ENCODE peak calls at places on chromosomes 12 and 14, in four cellular contexts. K is lung, C is PC-3, H is tibial nerve. W is an unnamed sample. For H3K36me3, the result is how much of the 10 kb centered on the place peaks cover.

GRCh38 chr14:70622111-70622712 is 19.5 kb upstream of the TTC9 start:
- DNase-seq in K (no peak), C (peak), H (no peak), W (peak)

GRCh38 chr12:109621271-109621671 is 47.7 kb downstream of the MVK start:
- DNase-seq in K (no peak), C (no peak), H (no peak), W (no peak)

GRCh38 chr14:89617471-89618291 is 200.6 kb upstream of the FOXN3 start:
- DNase-seq in H (peak), K (no peak), C (peak), W (no peak)

GRCh38 chr12:15227004-15227679 is 5.9 kb upstream of the RERG start:
- DNase-seq in K (peak), H (peak), C (peak), W (no peak)

GRCh38 chr12:93113317-93114006 is 184.4 kb upstream of the EEA1 start:
- DNase-seq in H (no peak), C (no peak), K (no peak), W (no peak)

GRCh38 chr12:91813701-91814100 is 331.9 kb downstream of the BTG1 start:
- DNase-seq in K (no peak), C (peak), H (no peak), W (no peak)

GRCh38 chr12:116881867-116882507 is 746 bp upstream of the HRK start:
- DNase-seq in C (no peak), H (no peak), K (no peak), W (no peak)

GRCh38 chr14:90970167-90970600 is 90.3 kb downstream of the RPS6KA5 start:
- DNase-seq in H (no peak), K (no peak), C (peak), W (no peak)

GRCh38 chr12:12929696-12930095 is 22.3 kb downstream of the GPRC5D start:
- DNase-seq in K (no peak), H (no peak), C (no peak), W (no peak)

GRCh38 chr14:49593016-49593415 is 5.7 kb upstream of the LRR1 start:
- DNase-seq in H (no peak), K (no peak), C (peak), W (no peak)

GRCh38 chr14:77097006-77097688 is 911 bp upstream of the CIPC start:
- DNase-seq in K (no peak), C (peak), H (peak), W (no peak)

GRCh38 chr14:75832621-75833297 is 149.0 kb downstream of the TGFB3 start:
- DNase-seq in H (no peak), C (peak), K (no peak), W (no peak)

GRCh38 chr14:93717222-93717967 is 70.9 kb downstream of the PRIMA1 start:
- DNase-seq in K (no peak), C (no peak), H (no peak), W (no peak)

GRCh38 chr12:64759035-64759894 is at the start of gene GNS:
- DNase-seq in H (peak), C (peak), K (peak), W (peak)

GRCh38 chr12:64756371-64756770 is 2.8 kb downstream of the GNS start:
- DNase-seq in K (no peak), H (no peak), C (no peak), W (no peak)

GRCh38 chr12:64760808-64761573 is 1.8 kb upstream of the GNS start:
- DNase-seq in H (no peak), K (no peak), C (no peak), W (no peak)

GRCh38 chr12:64753427-64753826 is 5.8 kb downstream of the GNS start:
- DNase-seq in K (no peak), C (no peak), H (no peak), W (no peak)

DNA sequence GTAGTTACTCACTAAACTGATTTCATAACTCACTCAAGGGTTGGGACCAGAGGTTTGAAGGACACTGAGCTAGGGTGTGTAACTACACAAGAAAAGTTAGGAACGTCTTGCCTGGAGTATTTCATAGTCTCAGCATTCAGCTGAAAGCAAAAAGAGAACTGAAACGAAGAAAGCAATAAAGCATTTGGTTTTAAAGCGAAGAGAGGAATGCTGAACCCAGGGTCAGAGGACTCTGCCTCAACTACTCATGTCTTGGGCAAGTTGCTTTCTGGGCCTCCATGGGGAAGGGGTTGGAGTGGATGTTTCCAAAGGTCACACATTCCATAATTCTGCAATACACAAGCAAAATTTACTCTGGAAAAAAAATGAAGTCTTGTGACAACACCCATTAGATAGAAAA is 1.4 kb downstream of the GNS start:
- DNase-seq in H (no peak), C (no peak), K (no peak), W (no peak)
- H3K27ac ChIP-seq in H (peak), C (no peak), K (peak), W (no peak)

GRCh38 chr14:103879570-103880333 is 32.4 kb upstream of the PPP1R13B start:
- DNase-seq in C (peak), K (peak), H (no peak), W (no peak)
- H3K4me3 ChIP-seq in C (peak), K (no peak), H (peak), W (no peak)

GRCh38 chr12:123260081-123260480 is 11.6 kb downstream of the CDK2AP1 start:
- DNase-seq in C (no peak), K (no peak), H (no peak), W (no peak)

GRCh38 chr12:123265851-123266678 is 5.6 kb downstream of the CDK2AP1 start:
- DNase-seq in C (no peak), K (no peak), H (no peak), W (no peak)

GRCh38 chr12:123261196-123261595 is 10.5 kb downstream of the CDK2AP1 start:
- DNase-seq in C (no peak), H (no peak), K (no peak), W (no peak)

GRCh38 chr12:123264642-123265041 is 7.0 kb downstream of the CDK2AP1 start:
- DNase-seq in K (no peak), H (no peak), C (no peak), W (no peak)

GRCh38 chr12:123263196-123263817 is 8.3 kb downstream of the CDK2AP1 start:
- DNase-seq in H (no peak), K (no peak), C (no peak), W (no peak)
- H3K36me3 ChIP-seq in H (under half), K (under half), C (under half), W (under half)

GRCh38 chr14:88562831-88563686 is at the start of gene ZC3H14:
- DNase-seq in C (peak), K (peak), H (peak), W (peak)

GRCh38 chr14:88565427-88565826 is 2.6 kb downstream of the ZC3H14 start:
- DNase-seq in C (no peak), H (no peak), K (no peak), W (no peak)

GRCh38 chr14:88562532-88562830 is 356 bp upstream of the ZC3H14 start:
- DNase-seq in H (no peak), C (no peak), K (no peak), W (no peak)

GRCh38 chr14:88559852-88560251 is 3.0 kb upstream of the ZC3H14 start:
- DNase-seq in C (peak), K (no peak), H (no peak), W (no peak)

GRCh38 chr14:88563845-88564244 is 1.0 kb downstream of the ZC3H14 start:
- DNase-seq in H (no peak), K (no peak), C (no peak), W (no peak)
- H3K27ac ChIP-seq in H (peak), K (no peak), C (no peak), W (no peak)

DNA sequence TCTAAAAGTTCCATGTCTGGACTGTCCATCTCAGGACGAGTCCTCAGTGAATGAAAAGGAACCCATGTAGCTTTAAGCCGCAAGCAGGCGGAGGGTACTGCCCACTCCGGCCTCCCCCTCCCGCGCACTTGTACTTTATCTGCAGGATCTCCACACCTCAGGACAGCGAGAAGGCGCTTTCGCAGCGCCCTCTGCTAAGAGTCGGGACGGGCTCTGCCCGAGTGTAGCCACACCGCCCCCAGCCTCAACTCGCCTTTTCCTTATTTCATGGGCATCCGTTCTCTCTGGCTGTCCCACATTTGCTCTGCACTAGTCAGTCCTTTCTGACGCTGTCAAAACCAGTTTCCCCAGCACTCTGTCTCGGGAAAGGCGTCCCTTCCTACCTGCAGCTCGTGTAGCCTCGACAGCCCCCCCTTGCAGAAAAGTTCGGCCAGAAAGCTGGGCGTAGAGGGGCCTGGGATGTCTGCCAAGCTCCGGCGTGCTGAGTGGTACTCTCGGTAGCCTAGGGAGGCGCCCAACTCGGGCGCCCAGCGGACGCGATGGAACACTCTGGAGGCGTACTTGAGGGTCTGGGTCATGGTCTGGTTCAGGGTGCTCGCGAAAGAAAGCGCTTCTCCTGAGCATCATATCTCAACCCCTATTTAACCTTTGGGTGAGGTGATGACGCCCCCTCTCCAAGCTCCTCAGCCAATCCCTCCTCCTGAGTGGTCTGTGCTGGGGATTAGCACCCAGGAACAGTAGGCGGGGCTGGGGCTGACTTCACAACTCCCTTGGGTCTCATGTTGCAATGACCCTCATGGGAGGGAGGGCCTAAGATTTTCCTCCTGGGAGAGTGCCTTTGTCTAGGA is at the start of gene CYP27B1:
- DNase-seq in C (peak), K (no peak), H (no peak), W (no peak)
- H3K4me3 ChIP-seq in C (peak), K (peak), H (peak), W (peak)

DNA sequence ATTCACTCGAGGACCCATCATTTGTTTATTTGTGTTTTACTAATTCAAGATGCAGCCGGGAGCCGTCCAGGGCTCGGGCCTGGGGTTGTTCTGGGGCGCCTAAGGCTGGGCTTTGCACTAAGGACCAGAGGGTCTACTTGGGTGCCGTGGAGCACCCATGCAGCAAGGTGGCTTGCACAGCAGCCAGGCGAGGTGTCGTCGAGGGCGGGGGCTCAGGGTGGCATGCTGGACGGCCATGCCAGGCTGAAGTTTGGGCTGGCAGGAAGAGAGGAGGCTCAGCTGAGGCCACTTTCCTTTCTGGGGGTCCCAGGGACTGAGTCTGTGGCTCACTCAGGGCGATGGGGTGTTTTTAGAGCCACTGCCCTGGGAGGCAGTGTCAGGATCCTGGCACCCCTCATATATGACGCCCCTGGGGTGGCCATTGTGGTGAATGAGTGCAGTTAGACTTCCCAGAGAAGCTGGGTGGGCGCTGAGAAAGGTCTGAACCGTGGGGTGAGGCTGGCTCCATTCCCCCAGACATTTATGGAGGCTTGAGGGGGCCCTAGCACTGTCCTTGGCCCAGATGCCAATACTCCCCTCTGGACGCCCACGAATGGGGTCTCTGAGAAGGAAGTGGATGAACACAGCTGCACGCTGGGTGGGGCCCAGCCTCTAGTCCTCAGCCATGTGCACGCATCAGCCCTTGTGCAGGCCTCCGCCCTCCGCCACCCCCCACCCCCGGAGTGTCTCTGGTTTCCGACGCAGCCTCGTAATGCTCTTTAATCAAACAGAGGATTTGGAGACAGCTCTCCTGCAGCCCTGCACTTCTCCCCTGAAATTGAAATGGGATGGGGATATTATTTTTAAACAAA is 11.3 kb downstream of the MEG3 start:
- DNase-seq in C (no peak), H (no peak), K (no peak), W (no peak)
- H3K36me3 ChIP-seq in C (under half), H (under half), K (under half), W (under half)

GRCh38 chr14:102351023-102351422 is 11.7 kb downstream of the CINP start:
- DNase-seq in H (no peak), K (no peak), C (no peak), W (no peak)
- H3K27ac ChIP-seq in H (no peak), K (peak), C (no peak), W (no peak)